ENCODE peak calls at places on chromosomes 7 and 10, in nine cellular contexts. N is GM10248; X is NAMALWA; H is skeletal muscle cell; R is activated T-cell treated with anti-CD3 and anti-CD28 coated beads, Interleukin-2, amount 50 U/mL, for 72 hours; I is B cell; J is H7; Z is CD8-positive, alpha-beta memory T cell; A is EH. P is an unnamed sample.

GRCh38 chr10:13421382-13421917 is 73.4 kb upstream of the SEPHS1 start:
- DNase-seq in N (no peak), X (no peak), H (no peak), R (no peak), I (no peak), J (no peak), Z (no peak), A (no peak), P (no peak)

GRCh38 chr10:114271014-114271778 is 32.1 kb downstream of the VWA2 start:
- DNase-seq in N (no peak), X (no peak), H (no peak), R (no peak), I (no peak), J (no peak), Z (no peak), A (no peak), P (no peak)

GRCh38 chr10:118569241-118569881 is 26.1 kb downstream of the PRLHR start:
- DNase-seq in N (no peak), X (no peak), H (no peak), R (no peak), I (no peak), J (no peak), Z (no peak), A (peak), P (no peak)

GRCh38 chr7:134780166-134780853 is 876 bp downstream of the CALD1 start:
- DNase-seq in N (no peak), X (no peak), H (no peak), R (no peak), I (no peak), J (no peak), Z (no peak), A (peak), P (no peak)

GRCh38 chr7:72072901-72073300 is 339.2 kb downstream of the CALN1 start:
- DNase-seq in N (no peak), X (no peak), H (no peak), R (no peak), I (no peak), J (no peak), Z (no peak), A (no peak), P (no peak)

GRCh38 chr10:22505923-22506685 is 160.8 kb downstream of the SPAG6 start:
- DNase-seq in N (peak), X (peak), H (peak), R (peak), I (peak), J (no peak), Z (peak), A (peak), P (no peak)

GRCh38 chr10:47311193-47311899 is 10.9 kb upstream of the GDF2 start:
- DNase-seq in N (no peak), X (no peak), H (no peak), R (peak), I (no peak), J (no peak), Z (peak), A (no peak), P (no peak)

GRCh38 chr7:20359397-20359963 is 28.8 kb downstream of the ITGB8 start:
- DNase-seq in N (no peak), X (no peak), H (no peak), R (no peak), I (no peak), J (no peak), Z (no peak), A (no peak), P (no peak)

GRCh38 chr7:30836991-30837390 is 65.8 kb downstream of the MINDY4 start:
- DNase-seq in N (no peak), X (no peak), H (no peak), R (no peak), I (no peak), J (no peak), Z (no peak), A (no peak), P (no peak)

GRCh38 chr7:142352543-142352942 is 94.7 kb upstream of the PRSS58 start:
- DNase-seq in N (no peak), X (no peak), H (no peak), R (no peak), I (no peak), J (no peak), Z (no peak), A (no peak), P (no peak)

GRCh38 chr7:16918288-16918895 is 36.6 kb upstream of the AGR3 start:
- DNase-seq in N (no peak), X (peak), H (no peak), R (no peak), I (peak), J (no peak), Z (no peak), A (peak), P (no peak)

GRCh38 chr7:7100432-7100849 is 81.9 kb upstream of the C1GALT1 start:
- DNase-seq in N (no peak), X (no peak), H (no peak), R (no peak), I (no peak), J (peak), Z (no peak), A (no peak), P (no peak)

GRCh38 chr10:66284621-66285020 is 641.2 kb upstream of the LRRTM3 start:
- DNase-seq in N (no peak), X (no peak), H (no peak), R (no peak), I (no peak), J (no peak), Z (no peak), A (no peak), P (no peak)

GRCh38 chr10:69696073-69696731 is 66.2 kb downstream of the FAM241B start:
- DNase-seq in N (no peak), X (peak), H (peak), R (no peak), I (no peak), J (peak), Z (no peak), A (peak), P (no peak)

GRCh38 chr7:99469381-99470065 is 3.2 kb upstream of the ZNF789 start:
- DNase-seq in N (no peak), X (no peak), H (no peak), R (no peak), I (no peak), J (peak), Z (no peak), A (no peak), P (no peak)

GRCh38 chr7:50409856-50410468 is 40.2 kb downstream of the FIGNL1 start:
- DNase-seq in N (peak), X (peak), H (no peak), R (no peak), I (peak), J (no peak), Z (no peak), A (no peak), P (no peak)

GRCh38 chr7:12951397-12951801 is 264.0 kb downstream of the ARL4A start:
- DNase-seq in N (no peak), X (no peak), H (peak), R (no peak), I (no peak), J (no peak), Z (no peak), A (peak), P (no peak)

GRCh38 chr10:6089334-6090219 is 743 bp downstream of the RBM17 start:
- DNase-seq in N (no peak), X (peak), H (no peak), R (peak), I (peak), J (peak), Z (no peak), A (peak), P (no peak)

GRCh38 chr7:13639416-13639815 is 350.1 kb downstream of the ETV1 start:
- DNase-seq in N (no peak), X (no peak), H (no peak), R (no peak), I (no peak), J (no peak), Z (no peak), A (no peak), P (no peak)

GRCh38 chr7:3260425-3260762 is 40.7 kb upstream of the SDK1 start:
- DNase-seq in N (no peak), X (no peak), H (no peak), R (no peak), I (no peak), J (no peak), Z (no peak), A (peak), P (peak)

GRCh38 chr7:111045469-111045868 is 45.5 kb upstream of the LRRN3 start:
- DNase-seq in N (no peak), X (no peak), H (no peak), R (no peak), I (no peak), J (no peak), Z (no peak), A (peak), P (peak)

GRCh38 chr7:143321242-143321641 is 5.3 kb downstream of the CLCN1 start:
- DNase-seq in N (no peak), X (no peak), H (no peak), R (no peak), I (no peak), J (peak), Z (no peak), A (no peak), P (no peak)

GRCh38 chr10:131442271-131442670 is 130.8 kb upstream of the TCERG1L start:
- DNase-seq in N (no peak), X (no peak), H (no peak), R (no peak), I (no peak), J (no peak), Z (no peak), A (no peak), P (no peak)

GRCh38 chr7:48083114-48083830 is 5.8 kb upstream of the UPP1 start:
- DNase-seq in N (no peak), X (no peak), H (no peak), R (peak), I (no peak), J (no peak), Z (no peak), A (peak), P (no peak)

GRCh38 chr10:8502611-8503010 is 448.1 kb downstream of the GATA3 start:
- DNase-seq in N (no peak), X (no peak), H (no peak), R (no peak), I (no peak), J (no peak), Z (no peak), A (no peak), P (no peak)

GRCh38 chr7:37713613-37714012 is 30.0 kb downstream of the GPR141 start:
- DNase-seq in N (no peak), X (no peak), H (no peak), R (no peak), I (no peak), J (no peak), Z (no peak), A (no peak), P (no peak)

GRCh38 chr7:1925349-1925748 is 255.3 kb downstream of the ELFN1 start:
- DNase-seq in N (no peak), X (peak), H (no peak), R (no peak), I (no peak), J (peak), Z (no peak), A (peak), P (no peak)

GRCh38 chr7:151388007-151388297 is 21.9 kb downstream of the WDR86 start:
- DNase-seq in N (no peak), X (no peak), H (no peak), R (no peak), I (no peak), J (no peak), Z (no peak), A (no peak), P (no peak)

GRCh38 chr7:115864082-115864481 is 166.5 kb downstream of the TFEC start:
- DNase-seq in N (no peak), X (no peak), H (no peak), R (no peak), I (no peak), J (no peak), Z (no peak), A (no peak), P (no peak)

GRCh38 chr7:92517626-92518025 is 10.7 kb downstream of the PEX1 start:
- DNase-seq in N (no peak), X (no peak), H (no peak), R (no peak), I (no peak), J (no peak), Z (no peak), A (peak), P (no peak)

GRCh38 chr7:134029743-134030142 is 97.4 kb upstream of the LRGUK start:
- DNase-seq in N (no peak), X (no peak), H (no peak), R (no peak), I (no peak), J (no peak), Z (no peak), A (peak), P (no peak)

GRCh38 chr10:89062861-89063260 is 72.3 kb downstream of the FAS start:
- DNase-seq in N (no peak), X (no peak), H (peak), R (no peak), I (no peak), J (no peak), Z (no peak), A (no peak), P (peak)

GRCh38 chr7:107701191-107701590 is 40.6 kb downstream of the SLC26A4 start:
- DNase-seq in N (no peak), X (no peak), H (no peak), R (no peak), I (no peak), J (no peak), Z (no peak), A (peak), P (no peak)

GRCh38 chr7:69517985-69518731 is 80.1 kb upstream of the AUTS2 start:
- DNase-seq in N (no peak), X (no peak), H (no peak), R (no peak), I (no peak), J (peak), Z (no peak), A (no peak), P (no peak)

GRCh38 chr7:50954716-50955115 is 172.0 kb upstream of the GRB10 start:
- DNase-seq in N (no peak), X (no peak), H (no peak), R (no peak), I (no peak), J (no peak), Z (no peak), A (no peak), P (no peak)

GRCh38 chr10:129531195-129531968 is 64.3 kb downstream of the MGMT start:
- DNase-seq in N (no peak), X (no peak), H (no peak), R (no peak), I (no peak), J (peak), Z (no peak), A (peak), P (no peak)

P was measured in ovary.